ENCODE peak calls at places on chromosomes 12 and 14, in ten cellular contexts. One of them, this sample, is unnamed.

GRCh38 chr14:63875311-63875710 is 22.5 kb downstream of the SYNE2 start:
- DNase-seq in left ventricle myocardium inferior: no peak
- DNase-seq in AG10803: peak; percentile 18
- DNase-seq in suprapubic skin: no peak
- DNase-seq in IMR-90: peak; percentile 91
- DNase-seq in A673: no peak
- DNase-seq in cardiac fibroblast: peak; percentile 89
- DNase-seq in lower lobe of right lung: no peak
- DNase-seq in progenitor cell of endocrine pancreas: no peak
- DNase-seq in BJ: no peak
- DNase-seq in this sample: no peak

GRCh38 chr14:68466491-68466977 is 326.3 kb downstream of the ZFP36L1 start:
- DNase-seq in left ventricle myocardium inferior: no peak
- DNase-seq in AG10803: peak; percentile 97
- DNase-seq in suprapubic skin: no peak
- DNase-seq in IMR-90: peak; percentile 92
- DNase-seq in A673: no peak
- DNase-seq in cardiac fibroblast: peak; percentile 96
- DNase-seq in lower lobe of right lung: no peak
- DNase-seq in progenitor cell of endocrine pancreas: no peak
- DNase-seq in BJ: peak; percentile 62
- DNase-seq in this sample: no peak

GRCh38 chr12:88698471-88698870 is 118.2 kb upstream of the KITLG start:
- DNase-seq in left ventricle myocardium inferior: no peak
- DNase-seq in AG10803: no peak
- DNase-seq in suprapubic skin: no peak
- DNase-seq in IMR-90: no peak
- DNase-seq in A673: peak; percentile 2
- DNase-seq in cardiac fibroblast: no peak
- DNase-seq in lower lobe of right lung: no peak
- DNase-seq in progenitor cell of endocrine pancreas: no peak
- DNase-seq in BJ: no peak
- DNase-seq in this sample: no peak

GRCh38 chr12:46562625-46563228 is 190.2 kb upstream of the SLC38A2 start:
- DNase-seq in left ventricle myocardium inferior: no peak
- DNase-seq in AG10803: peak; percentile 94
- DNase-seq in suprapubic skin: no peak
- DNase-seq in IMR-90: peak; percentile 76
- DNase-seq in A673: peak; percentile 83
- DNase-seq in cardiac fibroblast: peak; percentile 94
- DNase-seq in lower lobe of right lung: no peak
- DNase-seq in progenitor cell of endocrine pancreas: no peak
- DNase-seq in BJ: no peak
- DNase-seq in this sample: no peak

GRCh38 chr12:67716817-67717216 is 68.3 kb downstream of the DYRK2 start:
- DNase-seq in left ventricle myocardium inferior: no peak
- DNase-seq in AG10803: peak; percentile 90
- DNase-seq in suprapubic skin: no peak
- DNase-seq in IMR-90: peak; percentile 52
- DNase-seq in A673: no peak
- DNase-seq in cardiac fibroblast: peak; percentile 66
- DNase-seq in lower lobe of right lung: no peak
- DNase-seq in progenitor cell of endocrine pancreas: no peak
- DNase-seq in BJ: peak; percentile 23
- DNase-seq in this sample: no peak

GRCh38 chr12:47789712-47790489 is 16.9 kb downstream of the SLC48A1 start:
- DNase-seq in left ventricle myocardium inferior: peak; percentile 12
- DNase-seq in AG10803: no peak
- DNase-seq in suprapubic skin: no peak
- DNase-seq in IMR-90: no peak
- DNase-seq in A673: no peak
- DNase-seq in cardiac fibroblast: no peak
- DNase-seq in lower lobe of right lung: no peak
- DNase-seq in progenitor cell of endocrine pancreas: no peak
- DNase-seq in BJ: no peak
- DNase-seq in this sample: no peak

GRCh38 chr14:50756300-50756699 is 74.7 kb downstream of the NIN start:
- DNase-seq in left ventricle myocardium inferior: no peak
- DNase-seq in AG10803: no peak
- DNase-seq in suprapubic skin: no peak
- DNase-seq in IMR-90: no peak
- DNase-seq in A673: no peak
- DNase-seq in cardiac fibroblast: no peak
- DNase-seq in lower lobe of right lung: no peak
- DNase-seq in progenitor cell of endocrine pancreas: no peak
- DNase-seq in BJ: no peak
- DNase-seq in this sample: no peak

GRCh38 chr12:78671295-78671694 is 193.3 kb upstream of the SYT1 start:
- DNase-seq in left ventricle myocardium inferior: no peak
- DNase-seq in AG10803: peak; percentile 33
- DNase-seq in suprapubic skin: no peak
- DNase-seq in IMR-90: peak; percentile 96
- DNase-seq in A673: peak; percentile 83
- DNase-seq in cardiac fibroblast: peak; percentile 86
- DNase-seq in lower lobe of right lung: no peak
- DNase-seq in progenitor cell of endocrine pancreas: no peak
- DNase-seq in BJ: no peak
- DNase-seq in this sample: no peak

GRCh38 chr12:58503731-58504520 is 416.4 kb downstream of the LRIG3 start:
- DNase-seq in left ventricle myocardium inferior: no peak
- DNase-seq in AG10803: peak; percentile 75
- DNase-seq in suprapubic skin: no peak
- DNase-seq in IMR-90: peak; percentile 53
- DNase-seq in A673: no peak
- DNase-seq in cardiac fibroblast: no peak
- DNase-seq in lower lobe of right lung: no peak
- DNase-seq in progenitor cell of endocrine pancreas: no peak
- DNase-seq in BJ: no peak
- DNase-seq in this sample: no peak

GRCh38 chr12:6778571-6779550 is 6.5 kb downstream of the LAG3 start:
- DNase-seq in left ventricle myocardium inferior: peak; percentile 94
- DNase-seq in AG10803: peak; percentile 92
- DNase-seq in suprapubic skin: peak; percentile 97
- DNase-seq in IMR-90: peak; percentile 91
- DNase-seq in A673: peak; percentile 93
- DNase-seq in cardiac fibroblast: peak; percentile 96
- DNase-seq in lower lobe of right lung: peak; percentile 95
- DNase-seq in progenitor cell of endocrine pancreas: peak; percentile 99
- DNase-seq in BJ: peak; percentile 53
- DNase-seq in this sample: peak; percentile 86

GRCh38 chr12:29710104-29710503 is 73.6 kb downstream of the TMTC1 start:
- DNase-seq in left ventricle myocardium inferior: peak; percentile 39
- DNase-seq in AG10803: no peak
- DNase-seq in suprapubic skin: no peak
- DNase-seq in IMR-90: no peak
- DNase-seq in A673: peak; percentile 76
- DNase-seq in cardiac fibroblast: peak; percentile 58
- DNase-seq in lower lobe of right lung: no peak
- DNase-seq in progenitor cell of endocrine pancreas: no peak
- DNase-seq in BJ: no peak
- DNase-seq in this sample: no peak

GRCh38 chr14:51458563-51458955 is 193.2 kb upstream of the FRMD6 start:
- DNase-seq in left ventricle myocardium inferior: no peak
- DNase-seq in AG10803: peak; percentile 52
- DNase-seq in suprapubic skin: no peak
- DNase-seq in IMR-90: peak; percentile 99
- DNase-seq in A673: no peak
- DNase-seq in cardiac fibroblast: no peak
- DNase-seq in lower lobe of right lung: no peak
- DNase-seq in progenitor cell of endocrine pancreas: no peak
- DNase-seq in BJ: no peak
- DNase-seq in this sample: no peak

GRCh38 chr12:62646566-62646965 is 179.9 kb downstream of the MON2 start:
- DNase-seq in left ventricle myocardium inferior: no peak
- DNase-seq in AG10803: no peak
- DNase-seq in suprapubic skin: no peak
- DNase-seq in IMR-90: no peak
- DNase-seq in A673: no peak
- DNase-seq in cardiac fibroblast: no peak
- DNase-seq in lower lobe of right lung: no peak
- DNase-seq in progenitor cell of endocrine pancreas: no peak
- DNase-seq in BJ: no peak
- DNase-seq in this sample: no peak
- TF ChIP-seq CTCF in left ventricle myocardium inferior: no peak
- TF ChIP-seq CTCF in AG10803: no peak
- TF ChIP-seq CTCF in suprapubic skin: no peak
- TF ChIP-seq CTCF in IMR-90: no peak
- TF ChIP-seq CTCF in A673: no peak
- TF ChIP-seq CTCF in cardiac fibroblast: no peak
- TF ChIP-seq CTCF in lower lobe of right lung: no peak
- TF ChIP-seq CTCF in progenitor cell of endocrine pancreas: no peak
- TF ChIP-seq CTCF in BJ: no peak
- TF ChIP-seq CTCF in this sample: no peak

DNA sequence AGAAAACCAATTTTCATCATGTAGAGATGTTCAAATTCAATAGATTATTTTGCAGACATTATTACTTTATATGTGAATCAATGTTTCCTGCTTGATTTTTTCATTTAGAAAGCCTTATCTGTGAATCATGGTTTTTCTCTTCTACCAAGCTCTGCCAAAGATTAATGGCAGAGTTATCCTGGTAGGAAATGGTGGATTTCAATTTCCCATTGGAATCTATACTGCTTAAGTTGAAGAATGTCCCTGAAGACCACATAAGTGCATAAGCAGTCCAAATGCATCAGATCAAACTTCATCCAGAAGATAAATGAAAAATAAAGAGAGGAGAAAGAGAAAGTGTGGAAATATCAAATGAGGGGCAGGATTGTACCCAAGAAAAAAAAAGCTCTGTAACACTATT is 5.0 kb downstream of the LUM start:
- DNase-seq in left ventricle myocardium inferior: no peak
- DNase-seq in AG10803: no peak
- DNase-seq in suprapubic skin: no peak
- DNase-seq in IMR-90: no peak
- DNase-seq in A673: no peak
- DNase-seq in cardiac fibroblast: no peak
- DNase-seq in lower lobe of right lung: no peak
- DNase-seq in progenitor cell of endocrine pancreas: no peak
- DNase-seq in BJ: no peak
- DNase-seq in this sample: no peak
- TF ChIP-seq CTCF in left ventricle myocardium inferior: no peak
- TF ChIP-seq CTCF in AG10803: no peak
- TF ChIP-seq CTCF in suprapubic skin: no peak
- TF ChIP-seq CTCF in IMR-90: no peak
- TF ChIP-seq CTCF in A673: no peak
- TF ChIP-seq CTCF in cardiac fibroblast: no peak
- TF ChIP-seq CTCF in lower lobe of right lung: no peak
- TF ChIP-seq CTCF in progenitor cell of endocrine pancreas: no peak
- TF ChIP-seq CTCF in BJ: no peak
- TF ChIP-seq CTCF in this sample: no peak

GRCh38 chr12:8639936-8640335 is 22.7 kb downstream of the MFAP5 start:
- DNase-seq in left ventricle myocardium inferior: no peak
- DNase-seq in AG10803: no peak
- DNase-seq in suprapubic skin: no peak
- DNase-seq in IMR-90: no peak
- DNase-seq in A673: no peak
- DNase-seq in cardiac fibroblast: no peak
- DNase-seq in lower lobe of right lung: no peak
- DNase-seq in progenitor cell of endocrine pancreas: no peak
- DNase-seq in BJ: no peak
- DNase-seq in this sample: no peak

GRCh38 chr12:8637666-8638065 is 25.0 kb downstream of the MFAP5 start:
- DNase-seq in left ventricle myocardium inferior: no peak
- DNase-seq in AG10803: no peak
- DNase-seq in suprapubic skin: no peak
- DNase-seq in IMR-90: no peak
- DNase-seq in A673: peak; percentile 53
- DNase-seq in cardiac fibroblast: no peak
- DNase-seq in lower lobe of right lung: no peak
- DNase-seq in progenitor cell of endocrine pancreas: no peak
- DNase-seq in BJ: no peak
- DNase-seq in this sample: no peak

GRCh38 chr12:8644345-8645248 is 18.0 kb downstream of the MFAP5 start:
- DNase-seq in left ventricle myocardium inferior: no peak
- DNase-seq in AG10803: no peak
- DNase-seq in suprapubic skin: no peak
- DNase-seq in IMR-90: no peak
- DNase-seq in A673: no peak
- DNase-seq in cardiac fibroblast: no peak
- DNase-seq in lower lobe of right lung: no peak
- DNase-seq in progenitor cell of endocrine pancreas: no peak
- DNase-seq in BJ: no peak
- DNase-seq in this sample: peak; percentile 49

GRCh38 chr12:8638951-8639350 is 23.7 kb downstream of the MFAP5 start:
- DNase-seq in left ventricle myocardium inferior: no peak
- DNase-seq in AG10803: no peak
- DNase-seq in suprapubic skin: no peak
- DNase-seq in IMR-90: no peak
- DNase-seq in A673: no peak
- DNase-seq in cardiac fibroblast: no peak
- DNase-seq in lower lobe of right lung: no peak
- DNase-seq in progenitor cell of endocrine pancreas: no peak
- DNase-seq in BJ: no peak
- DNase-seq in this sample: no peak

DNA sequence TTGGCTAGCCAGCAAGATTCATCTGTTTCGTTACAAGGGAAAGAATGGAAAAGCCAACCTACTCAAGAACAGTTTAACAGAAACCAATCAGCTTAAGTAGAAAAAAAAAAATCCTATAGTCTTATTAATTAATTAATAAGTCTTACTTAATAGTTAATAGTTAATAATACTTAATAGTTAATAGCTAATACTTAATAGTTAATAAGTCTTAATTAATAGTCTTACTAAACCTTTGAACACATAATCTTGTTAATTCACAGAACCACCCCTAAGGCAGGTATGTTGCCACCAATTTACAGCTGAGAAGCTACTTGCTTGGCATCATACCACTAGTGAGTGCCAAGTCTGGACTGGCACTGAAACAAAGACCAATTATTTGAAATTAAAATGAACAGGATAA is 19.9 kb downstream of the MFAP5 start:
- DNase-seq in left ventricle myocardium inferior: no peak
- DNase-seq in AG10803: no peak
- DNase-seq in suprapubic skin: no peak
- DNase-seq in IMR-90: no peak
- DNase-seq in A673: no peak
- DNase-seq in cardiac fibroblast: no peak
- DNase-seq in lower lobe of right lung: no peak
- DNase-seq in progenitor cell of endocrine pancreas: no peak
- DNase-seq in BJ: no peak
- DNase-seq in this sample: no peak
- TF ChIP-seq CTCF in left ventricle myocardium inferior: no peak
- TF ChIP-seq CTCF in AG10803: no peak
- TF ChIP-seq CTCF in suprapubic skin: no peak
- TF ChIP-seq CTCF in IMR-90: no peak
- TF ChIP-seq CTCF in A673: no peak
- TF ChIP-seq CTCF in cardiac fibroblast: no peak
- TF ChIP-seq CTCF in lower lobe of right lung: no peak
- TF ChIP-seq CTCF in progenitor cell of endocrine pancreas: no peak
- TF ChIP-seq CTCF in BJ: no peak
- TF ChIP-seq CTCF in this sample: no peak

DNA sequence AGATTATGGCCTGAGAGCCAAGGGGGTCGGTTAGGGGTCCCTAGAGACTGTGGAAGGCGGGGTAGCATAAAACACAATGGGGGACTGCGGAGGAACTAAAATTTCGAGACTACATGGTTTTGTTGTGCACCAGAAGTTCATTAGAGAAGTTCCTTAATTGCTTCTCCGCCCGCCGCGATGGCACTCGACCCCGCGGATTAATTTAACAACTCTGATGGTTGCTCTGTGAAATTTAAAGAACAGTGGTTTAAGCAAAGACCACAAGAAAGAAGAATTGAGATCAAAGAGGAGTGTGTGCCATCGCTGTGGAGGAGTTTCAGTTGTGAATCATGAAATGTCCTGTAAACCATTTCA is 1.4 kb upstream of the CCDC88C start:
- DNase-seq in left ventricle myocardium inferior: no peak
- DNase-seq in AG10803: no peak
- DNase-seq in suprapubic skin: no peak
- DNase-seq in IMR-90: no peak
- DNase-seq in A673: no peak
- DNase-seq in cardiac fibroblast: no peak
- DNase-seq in lower lobe of right lung: no peak
- DNase-seq in progenitor cell of endocrine pancreas: no peak
- DNase-seq in BJ: no peak
- DNase-seq in this sample: no peak
- TF ChIP-seq CTCF in left ventricle myocardium inferior: no peak
- TF ChIP-seq CTCF in AG10803: no peak
- TF ChIP-seq CTCF in suprapubic skin: no peak
- TF ChIP-seq CTCF in IMR-90: no peak
- TF ChIP-seq CTCF in A673: no peak
- TF ChIP-seq CTCF in cardiac fibroblast: no peak
- TF ChIP-seq CTCF in lower lobe of right lung: peak; percentile 15
- TF ChIP-seq CTCF in progenitor cell of endocrine pancreas: peak; percentile 14
- TF ChIP-seq CTCF in BJ: no peak
- TF ChIP-seq CTCF in this sample: peak; percentile 6

This sample was measured in GM13977.